ENCODE peak calls at places on chromosomes 5 and 9, in seven cellular contexts. One of them, this sample, is unnamed.
A peak's percentile ranks its signal among the peaks of the same experiment; 100 is the strongest.

GRCh38 chr5:15499528-15500325 is at the start of gene FBXL7:
- DNase-seq in hypothalamus: peak; percentile 7
- DNase-seq in head of caudate nucleus: peak; percentile 80
- DNase-seq in WERI-Rb-1: peak; percentile 87
- DNase-seq in NCI-H1048: peak; percentile 53
- DNase-seq in iris pigment epithelial cell: peak; percentile 85
- DNase-seq in H1: peak; percentile 58
- DNase-seq in this sample: peak; percentile 82

GRCh38 chr9:124011460-124012301 is at the start of gene LHX2:
- DNase-seq in hypothalamus: peak; percentile 10
- DNase-seq in head of caudate nucleus: peak; percentile 80
- DNase-seq in WERI-Rb-1: no peak
- DNase-seq in NCI-H1048: peak; percentile 79
- DNase-seq in iris pigment epithelial cell: peak; percentile 82
- DNase-seq in H1: peak; percentile 88
- DNase-seq in this sample: peak; percentile 60

GRCh38 chr5:86749841-86750240 is 132.1 kb downstream of the COX7C start:
- DNase-seq in hypothalamus: no peak
- DNase-seq in head of caudate nucleus: no peak
- DNase-seq in WERI-Rb-1: no peak
- DNase-seq in NCI-H1048: no peak
- DNase-seq in iris pigment epithelial cell: no peak
- DNase-seq in H1: no peak
- DNase-seq in this sample: no peak

GRCh38 chr5:147453901-147454814 is 55.7 kb downstream of the DPYSL3 start:
- DNase-seq in hypothalamus: peak; percentile 45
- DNase-seq in head of caudate nucleus: peak; percentile 82
- DNase-seq in WERI-Rb-1: peak; percentile 94
- DNase-seq in NCI-H1048: peak; percentile 90
- DNase-seq in iris pigment epithelial cell: peak; percentile 85
- DNase-seq in H1: peak; percentile 70
- DNase-seq in this sample: peak; percentile 93

GRCh38 chr5:177453852-177454396 is 7.3 kb downstream of the PRR7 start:
- DNase-seq in hypothalamus: no peak
- DNase-seq in head of caudate nucleus: peak; percentile 69
- DNase-seq in WERI-Rb-1: no peak
- DNase-seq in NCI-H1048: no peak
- DNase-seq in iris pigment epithelial cell: no peak
- DNase-seq in H1: no peak
- DNase-seq in this sample: no peak

GRCh38 chr5:116084231-116084630 is 594 bp upstream of the COMMD10 start:
- DNase-seq in hypothalamus: no peak
- DNase-seq in head of caudate nucleus: peak; percentile 38
- DNase-seq in WERI-Rb-1: peak; percentile 48
- DNase-seq in NCI-H1048: no peak
- DNase-seq in iris pigment epithelial cell: peak; percentile 35
- DNase-seq in H1: no peak
- DNase-seq in this sample: no peak

GRCh38 chr9:125990186-125990792 is 243.1 kb downstream of the PBX3 start:
- DNase-seq in hypothalamus: no peak
- DNase-seq in head of caudate nucleus: no peak
- DNase-seq in WERI-Rb-1: peak; percentile 8
- DNase-seq in NCI-H1048: no peak
- DNase-seq in iris pigment epithelial cell: no peak
- DNase-seq in H1: no peak
- DNase-seq in this sample: peak; percentile 35

GRCh38 chr9:90905079-90905478 is 103.5 kb downstream of the SYK start:
- DNase-seq in hypothalamus: no peak
- DNase-seq in head of caudate nucleus: no peak
- DNase-seq in WERI-Rb-1: no peak
- DNase-seq in NCI-H1048: no peak
- DNase-seq in iris pigment epithelial cell: no peak
- DNase-seq in H1: no peak
- DNase-seq in this sample: no peak

GRCh38 chr9:34577635-34578240 is 11.8 kb downstream of the CNTFR start:
- DNase-seq in hypothalamus: no peak
- DNase-seq in head of caudate nucleus: no peak
- DNase-seq in WERI-Rb-1: peak; percentile 68
- DNase-seq in NCI-H1048: no peak
- DNase-seq in iris pigment epithelial cell: no peak
- DNase-seq in H1: no peak
- DNase-seq in this sample: no peak

GRCh38 chr9:120735415-120736126 is 21.3 kb upstream of the MEGF9 start:
- DNase-seq in hypothalamus: no peak
- DNase-seq in head of caudate nucleus: no peak
- DNase-seq in WERI-Rb-1: no peak
- DNase-seq in NCI-H1048: no peak
- DNase-seq in iris pigment epithelial cell: peak; percentile 81
- DNase-seq in H1: no peak
- DNase-seq in this sample: no peak

GRCh38 chr5:77167695-77168111 is 42.8 kb upstream of the PDE8B start:
- DNase-seq in hypothalamus: no peak
- DNase-seq in head of caudate nucleus: no peak
- DNase-seq in WERI-Rb-1: no peak
- DNase-seq in NCI-H1048: no peak
- DNase-seq in iris pigment epithelial cell: peak; percentile 90
- DNase-seq in H1: no peak
- DNase-seq in this sample: no peak

GRCh38 chr9:27528886-27529315 is 713 bp downstream of the MOB3B start:
- DNase-seq in hypothalamus: no peak
- DNase-seq in head of caudate nucleus: peak; percentile 49
- DNase-seq in WERI-Rb-1: peak; percentile 30
- DNase-seq in NCI-H1048: no peak
- DNase-seq in iris pigment epithelial cell: no peak
- DNase-seq in H1: no peak
- DNase-seq in this sample: peak; percentile 89

GRCh38 chr9:99489043-99489378 is 266.9 kb downstream of the SEC61B start:
- DNase-seq in hypothalamus: no peak
- DNase-seq in head of caudate nucleus: no peak
- DNase-seq in WERI-Rb-1: no peak
- DNase-seq in NCI-H1048: no peak
- DNase-seq in iris pigment epithelial cell: peak; percentile 86
- DNase-seq in H1: no peak
- DNase-seq in this sample: no peak

GRCh38 chr5:53262348-53262970 is 152.9 kb upstream of the MOCS2 start:
- DNase-seq in hypothalamus: no peak
- DNase-seq in head of caudate nucleus: no peak
- DNase-seq in WERI-Rb-1: no peak
- DNase-seq in NCI-H1048: no peak
- DNase-seq in iris pigment epithelial cell: peak; percentile 66
- DNase-seq in H1: no peak
- DNase-seq in this sample: no peak

GRCh38 chr5:131277875-131278795 is 14.3 kb downstream of the CDC42SE2 start:
- DNase-seq in hypothalamus: no peak
- DNase-seq in head of caudate nucleus: no peak
- DNase-seq in WERI-Rb-1: no peak
- DNase-seq in NCI-H1048: no peak
- DNase-seq in iris pigment epithelial cell: no peak
- DNase-seq in H1: no peak
- DNase-seq in this sample: no peak

This sample was measured in suprapubic skin.